ENCODE peak calls at places on chromosomes 16 and 17, in nine cellular contexts. One of them, this sample, is unnamed.

GRCh38 chr17:58779446-58779845 is 23.8 kb downstream of the PPM1E start:
- DNase-seq in endothelial cell of umbilical vein: no peak
- DNase-seq in tibial artery: no peak
- DNase-seq in heart left ventricle: no peak
- DNase-seq in skeletal muscle cell: no peak
- DNase-seq in foreskin fibroblast: no peak
- DNase-seq in keratinocyte: no peak
- DNase-seq in SJSA1: no peak
- DNase-seq in cardiac muscle cell: no peak
- DNase-seq in this sample: no peak

GRCh38 chr17:40909755-40910154 is 24.7 kb upstream of the KRT20 start:
- DNase-seq in skeletal muscle cell: peak; percentile 76
- DNase-seq in keratinocyte: no peak
- DNase-seq in heart left ventricle: no peak
- DNase-seq in foreskin fibroblast: peak; percentile 92
- DNase-seq in cardiac muscle cell: peak; percentile 71
- DNase-seq in SJSA1: no peak
- DNase-seq in endothelial cell of umbilical vein: no peak
- DNase-seq in tibial artery: no peak
- DNase-seq in this sample: no peak

GRCh38 chr17:19492140-19492539 is 41.5 kb upstream of the SLC47A1 start:
- DNase-seq in skeletal muscle cell: no peak
- DNase-seq in keratinocyte: no peak
- DNase-seq in heart left ventricle: no peak
- DNase-seq in SJSA1: no peak
- DNase-seq in endothelial cell of umbilical vein: no peak
- DNase-seq in cardiac muscle cell: no peak
- DNase-seq in tibial artery: no peak
- DNase-seq in foreskin fibroblast: no peak
- DNase-seq in this sample: no peak

GRCh38 chr16:68884867-68885266 is 41.5 kb downstream of the TANGO6 start:
- DNase-seq in SJSA1: no peak
- DNase-seq in cardiac muscle cell: no peak
- DNase-seq in foreskin fibroblast: no peak
- DNase-seq in skeletal muscle cell: no peak
- DNase-seq in tibial artery: no peak
- DNase-seq in heart left ventricle: no peak
- DNase-seq in endothelial cell of umbilical vein: peak; percentile 87
- DNase-seq in keratinocyte: no peak
- DNase-seq in this sample: no peak

GRCh38 chr16:56828641-56829040 is 36.4 kb upstream of the SLC12A3 start:
- DNase-seq in heart left ventricle: no peak
- DNase-seq in keratinocyte: no peak
- DNase-seq in skeletal muscle cell: no peak
- DNase-seq in tibial artery: no peak
- DNase-seq in SJSA1: no peak
- DNase-seq in foreskin fibroblast: no peak
- DNase-seq in endothelial cell of umbilical vein: no peak
- DNase-seq in cardiac muscle cell: no peak
- DNase-seq in this sample: no peak

GRCh38 chr17:72587773-72588511 is 467.1 kb downstream of the SOX9 start:
- DNase-seq in tibial artery: no peak
- DNase-seq in cardiac muscle cell: peak; percentile 57
- DNase-seq in heart left ventricle: no peak
- DNase-seq in SJSA1: no peak
- DNase-seq in keratinocyte: no peak
- DNase-seq in skeletal muscle cell: no peak
- DNase-seq in foreskin fibroblast: no peak
- DNase-seq in endothelial cell of umbilical vein: no peak
- DNase-seq in this sample: no peak

GRCh38 chr17:51224615-51225262 is 35.1 kb downstream of the MBTD1 start:
- DNase-seq in skeletal muscle cell: no peak
- DNase-seq in heart left ventricle: no peak
- DNase-seq in cardiac muscle cell: no peak
- DNase-seq in endothelial cell of umbilical vein: peak; percentile 72
- DNase-seq in foreskin fibroblast: no peak
- DNase-seq in keratinocyte: no peak
- DNase-seq in SJSA1: no peak
- DNase-seq in tibial artery: no peak
- DNase-seq in this sample: no peak

GRCh38 chr16:66296591-66296990 is 69.9 kb upstream of the CDH5 start:
- DNase-seq in foreskin fibroblast: no peak
- DNase-seq in keratinocyte: no peak
- DNase-seq in cardiac muscle cell: no peak
- DNase-seq in SJSA1: no peak
- DNase-seq in endothelial cell of umbilical vein: no peak
- DNase-seq in skeletal muscle cell: no peak
- DNase-seq in heart left ventricle: no peak
- DNase-seq in tibial artery: no peak
- DNase-seq in this sample: no peak

GRCh38 chr16:24833352-24833751 is 12.4 kb upstream of the SLC5A11 start:
- DNase-seq in keratinocyte: no peak
- DNase-seq in skeletal muscle cell: no peak
- DNase-seq in endothelial cell of umbilical vein: no peak
- DNase-seq in heart left ventricle: no peak
- DNase-seq in foreskin fibroblast: no peak
- DNase-seq in SJSA1: no peak
- DNase-seq in cardiac muscle cell: no peak
- DNase-seq in tibial artery: no peak
- DNase-seq in this sample: no peak

GRCh38 chr16:78608305-78608776 is 508.9 kb downstream of the WWOX start:
- DNase-seq in foreskin fibroblast: no peak
- DNase-seq in keratinocyte: no peak
- DNase-seq in endothelial cell of umbilical vein: no peak
- DNase-seq in skeletal muscle cell: no peak
- DNase-seq in cardiac muscle cell: peak; percentile 1
- DNase-seq in heart left ventricle: no peak
- DNase-seq in SJSA1: no peak
- DNase-seq in tibial artery: no peak
- DNase-seq in this sample: no peak
- H3K4me3 ChIP-seq in foreskin fibroblast: no peak overlapping the region
- H3K4me3 ChIP-seq in keratinocyte: no peak overlapping the region
- H3K4me3 ChIP-seq in endothelial cell of umbilical vein: no peak overlapping the region
- H3K4me3 ChIP-seq in skeletal muscle cell: no peak overlapping the region
- H3K4me3 ChIP-seq in cardiac muscle cell: no peak overlapping the region
- H3K4me3 ChIP-seq in heart left ventricle: peak overlapping the region; percentile 12
- H3K4me3 ChIP-seq in SJSA1: no peak overlapping the region
- H3K4me3 ChIP-seq in tibial artery: no peak overlapping the region
- H3K4me3 ChIP-seq in this sample: peak overlapping the region; percentile 11

DNA sequence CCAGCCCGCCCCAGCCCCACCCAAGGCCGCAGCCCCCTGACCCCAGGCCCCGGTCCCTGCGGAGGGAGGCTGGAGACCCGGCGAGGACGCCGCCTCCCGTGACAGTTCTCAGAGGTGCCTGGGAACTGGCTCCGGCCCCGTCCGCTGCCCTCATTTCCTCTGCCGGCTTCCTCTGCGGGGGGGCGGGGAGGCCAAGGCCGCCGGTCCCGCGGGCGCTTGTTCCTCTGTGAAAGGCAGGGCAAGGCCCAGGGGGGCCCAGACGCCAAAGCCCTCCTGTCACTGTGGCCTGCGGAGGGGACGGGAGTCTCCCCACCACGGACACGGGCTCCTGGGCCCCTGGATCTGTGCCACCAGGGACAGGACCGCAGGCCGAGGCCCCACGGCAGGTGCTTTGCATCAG is 5.0 kb upstream of the PVALEF start:
- DNase-seq in tibial artery: peak; percentile 40
- DNase-seq in keratinocyte: no peak
- DNase-seq in SJSA1: no peak
- DNase-seq in foreskin fibroblast: no peak
- DNase-seq in skeletal muscle cell: no peak
- DNase-seq in heart left ventricle: peak; percentile 89
- DNase-seq in endothelial cell of umbilical vein: peak; percentile 35
- DNase-seq in cardiac muscle cell: no peak
- DNase-seq in this sample: peak; percentile 75
- H3K4me3 ChIP-seq in tibial artery: no peak overlapping the region
- H3K4me3 ChIP-seq in keratinocyte: no peak overlapping the region
- H3K4me3 ChIP-seq in SJSA1: no peak overlapping the region
- H3K4me3 ChIP-seq in foreskin fibroblast: no peak overlapping the region
- H3K4me3 ChIP-seq in skeletal muscle cell: no peak overlapping the region
- H3K4me3 ChIP-seq in heart left ventricle: peak overlapping the region; percentile 42
- H3K4me3 ChIP-seq in endothelial cell of umbilical vein: no peak overlapping the region
- H3K4me3 ChIP-seq in cardiac muscle cell: no peak overlapping the region
- H3K4me3 ChIP-seq in this sample: peak overlapping the region; percentile 55

GRCh38 chr16:17469011-17469741 is 1.6 kb downstream of the XYLT1 start:
- DNase-seq in skeletal muscle cell: peak; percentile 60
- DNase-seq in tibial artery: peak; percentile 38
- DNase-seq in keratinocyte: no peak
- DNase-seq in SJSA1: peak; percentile 62
- DNase-seq in cardiac muscle cell: peak; percentile 25
- DNase-seq in endothelial cell of umbilical vein: no peak
- DNase-seq in heart left ventricle: no peak
- DNase-seq in foreskin fibroblast: peak; percentile 85
- DNase-seq in this sample: peak; percentile 35

GRCh38 chr16:17468611-17469010 is 2.1 kb downstream of the XYLT1 start:
- DNase-seq in tibial artery: no peak
- DNase-seq in keratinocyte: no peak
- DNase-seq in cardiac muscle cell: no peak
- DNase-seq in foreskin fibroblast: no peak
- DNase-seq in endothelial cell of umbilical vein: no peak
- DNase-seq in heart left ventricle: no peak
- DNase-seq in skeletal muscle cell: no peak
- DNase-seq in SJSA1: no peak
- DNase-seq in this sample: no peak

GRCh38 chr16:17467923-17468540 is 2.7 kb downstream of the XYLT1 start:
- DNase-seq in endothelial cell of umbilical vein: no peak
- DNase-seq in SJSA1: peak; percentile 64
- DNase-seq in heart left ventricle: peak; percentile 71
- DNase-seq in tibial artery: peak; percentile 79
- DNase-seq in skeletal muscle cell: no peak
- DNase-seq in keratinocyte: no peak
- DNase-seq in foreskin fibroblast: peak; percentile 86
- DNase-seq in cardiac muscle cell: peak; percentile 74
- DNase-seq in this sample: peak; percentile 71

GRCh38 chr16:17465460-17465859 is 5.3 kb downstream of the XYLT1 start:
- DNase-seq in keratinocyte: no peak
- DNase-seq in endothelial cell of umbilical vein: no peak
- DNase-seq in heart left ventricle: no peak
- DNase-seq in skeletal muscle cell: no peak
- DNase-seq in foreskin fibroblast: no peak
- DNase-seq in cardiac muscle cell: no peak
- DNase-seq in SJSA1: no peak
- DNase-seq in tibial artery: no peak
- DNase-seq in this sample: no peak

DNA sequence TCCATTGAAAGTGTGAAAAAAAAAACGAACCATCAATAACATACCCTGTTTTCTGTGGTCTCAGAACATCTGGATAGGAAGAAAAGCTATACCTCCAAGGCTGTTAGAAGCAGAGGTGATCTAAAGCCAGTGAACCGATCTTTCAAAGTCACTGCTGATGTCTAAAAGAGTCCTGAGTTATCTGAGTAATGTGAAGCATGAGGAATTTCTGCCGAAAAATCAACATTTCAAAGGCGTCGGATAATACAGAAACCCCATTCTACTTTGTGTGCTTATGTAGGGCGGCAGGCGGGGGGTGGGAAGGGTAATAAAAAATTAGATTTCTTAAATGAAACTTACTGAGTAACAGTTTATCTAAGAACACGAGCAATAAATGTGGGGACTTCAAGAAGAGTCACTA is 3.9 kb downstream of the XYLT1 start:
- DNase-seq in keratinocyte: no peak
- DNase-seq in SJSA1: peak; percentile 54
- DNase-seq in heart left ventricle: no peak
- DNase-seq in cardiac muscle cell: no peak
- DNase-seq in tibial artery: no peak
- DNase-seq in endothelial cell of umbilical vein: no peak
- DNase-seq in skeletal muscle cell: no peak
- DNase-seq in foreskin fibroblast: no peak
- DNase-seq in this sample: no peak
- H3K4me3 ChIP-seq in keratinocyte: no peak overlapping the region
- H3K4me3 ChIP-seq in SJSA1: no peak overlapping the region
- H3K4me3 ChIP-seq in heart left ventricle: no peak overlapping the region
- H3K4me3 ChIP-seq in cardiac muscle cell: no peak overlapping the region
- H3K4me3 ChIP-seq in tibial artery: no peak overlapping the region
- H3K4me3 ChIP-seq in endothelial cell of umbilical vein: no peak overlapping the region
- H3K4me3 ChIP-seq in skeletal muscle cell: no peak overlapping the region
- H3K4me3 ChIP-seq in foreskin fibroblast: no peak overlapping the region
- H3K4me3 ChIP-seq in this sample: no peak overlapping the region

GRCh38 chr16:50680556-50680893 is 587 bp downstream of the SNX20 start:
- DNase-seq in heart left ventricle: no peak
- DNase-seq in endothelial cell of umbilical vein: no peak
- DNase-seq in skeletal muscle cell: no peak
- DNase-seq in foreskin fibroblast: no peak
- DNase-seq in tibial artery: no peak
- DNase-seq in cardiac muscle cell: no peak
- DNase-seq in keratinocyte: no peak
- DNase-seq in SJSA1: no peak
- DNase-seq in this sample: no peak

GRCh38 chr16:50680907-50681885 is at the start of gene SNX20:
- DNase-seq in tibial artery: peak; percentile 54
- DNase-seq in endothelial cell of umbilical vein: no peak
- DNase-seq in keratinocyte: no peak
- DNase-seq in foreskin fibroblast: no peak
- DNase-seq in SJSA1: no peak
- DNase-seq in heart left ventricle: no peak
- DNase-seq in skeletal muscle cell: no peak
- DNase-seq in cardiac muscle cell: no peak
- DNase-seq in this sample: peak; percentile 30

GRCh38 chr16:50679266-50679665 is 1.8 kb downstream of the SNX20 start:
- DNase-seq in tibial artery: no peak
- DNase-seq in SJSA1: no peak
- DNase-seq in skeletal muscle cell: no peak
- DNase-seq in cardiac muscle cell: no peak
- DNase-seq in foreskin fibroblast: no peak
- DNase-seq in keratinocyte: no peak
- DNase-seq in heart left ventricle: no peak
- DNase-seq in endothelial cell of umbilical vein: no peak
- DNase-seq in this sample: no peak

GRCh38 chr16:50677351-50677750 is 3.8 kb downstream of the SNX20 start:
- DNase-seq in tibial artery: no peak
- DNase-seq in skeletal muscle cell: no peak
- DNase-seq in keratinocyte: no peak
- DNase-seq in heart left ventricle: no peak
- DNase-seq in SJSA1: no peak
- DNase-seq in endothelial cell of umbilical vein: no peak
- DNase-seq in foreskin fibroblast: no peak
- DNase-seq in cardiac muscle cell: no peak
- DNase-seq in this sample: no peak

DNA sequence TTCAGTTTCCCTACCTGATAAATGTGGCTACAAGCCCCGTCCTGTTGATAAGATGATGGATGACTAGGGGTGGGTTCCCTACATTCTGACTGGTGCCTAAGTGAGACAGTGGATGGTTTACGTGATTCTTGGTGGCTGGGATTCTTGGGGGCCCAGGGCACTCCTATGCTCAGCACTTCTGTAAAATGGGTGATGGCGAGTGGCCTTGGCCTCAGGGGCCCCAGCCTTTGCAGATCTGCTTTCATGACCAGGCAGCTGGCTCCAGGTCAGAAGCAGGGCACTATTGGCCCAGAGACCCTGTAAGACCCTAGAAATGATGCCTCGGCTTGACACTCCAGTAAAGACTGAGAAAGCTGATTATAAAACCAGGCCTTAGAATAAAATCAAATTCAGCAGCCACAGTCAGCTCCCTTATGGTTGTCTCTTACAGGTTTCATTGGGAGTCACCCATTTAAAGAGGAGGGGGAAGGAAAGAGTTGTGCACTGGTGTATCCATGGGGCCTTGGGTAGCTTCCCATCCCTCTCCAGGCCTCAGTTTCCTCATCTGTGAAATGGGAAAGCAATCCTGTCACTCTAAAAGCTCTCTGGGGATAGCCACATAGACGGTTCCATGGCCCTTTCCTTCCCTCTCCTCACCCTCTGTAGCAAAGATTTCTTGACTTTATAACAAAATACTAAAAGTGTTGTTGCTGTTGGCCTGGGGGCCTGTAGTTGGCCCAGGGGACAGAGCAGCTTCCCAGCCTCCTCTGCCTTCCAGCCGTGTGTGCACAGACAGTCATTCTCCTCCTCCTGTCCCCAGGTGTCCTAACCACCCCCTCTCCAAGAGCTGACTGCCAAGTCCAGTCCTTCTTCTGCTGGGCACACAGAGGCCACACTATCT is 1.2 kb downstream of the SNX20 start:
- DNase-seq in foreskin fibroblast: no peak
- DNase-seq in endothelial cell of umbilical vein: no peak
- DNase-seq in skeletal muscle cell: no peak
- DNase-seq in cardiac muscle cell: no peak
- DNase-seq in heart left ventricle: no peak
- DNase-seq in keratinocyte: no peak
- DNase-seq in SJSA1: no peak
- DNase-seq in tibial artery: no peak
- DNase-seq in this sample: no peak
- H3K4me3 ChIP-seq in foreskin fibroblast: no peak overlapping the region
- H3K4me3 ChIP-seq in endothelial cell of umbilical vein: no peak overlapping the region
- H3K4me3 ChIP-seq in skeletal muscle cell: no peak overlapping the region
- H3K4me3 ChIP-seq in cardiac muscle cell: no peak overlapping the region
- H3K4me3 ChIP-seq in heart left ventricle: no peak overlapping the region
- H3K4me3 ChIP-seq in keratinocyte: no peak overlapping the region
- H3K4me3 ChIP-seq in SJSA1: no peak overlapping the region
- H3K4me3 ChIP-seq in tibial artery: no peak overlapping the region
- H3K4me3 ChIP-seq in this sample: no peak overlapping the region

This sample was measured in adrenal gland.